ENCODE peak calls at places on chromosomes 12 and 14, in eight cellular contexts. I is NCI-H345; S is adipocyte; Q is NCI-H1436; P is KG1; D is glutamatergic neuron; C is stimulated activated naive CD4-positive, alpha-beta T cell; Y is HFFc6. T is an unnamed sample.

GRCh38 chr12:66154776-66155175 is 15.0 kb downstream of the TMBIM4 start:
- DNase-seq in I (no peak), S (no peak), Q (no peak), P (no peak), D (no peak), C (no peak), Y (no peak), T (no peak)

GRCh38 chr14:79161576-79161975 is 991.4 kb downstream of the NRXN3 start:
- DNase-seq in I (no peak), S (peak; percentile 1), Q (no peak), P (no peak), D (no peak), C (no peak), Y (no peak), T (no peak)

GRCh38 chr14:68148276-68148675 is 328.7 kb downstream of the RAD51B start:
- DNase-seq in I (no peak), S (no peak), Q (no peak), P (no peak), D (no peak), C (no peak), Y (peak; percentile 40), T (no peak)

GRCh38 chr12:120367252-120367923 is 1.6 kb downstream of the MSI1 start:
- DNase-seq in I (peak; percentile 18), S (peak; percentile 39), Q (peak; percentile 19), P (no peak), D (peak; percentile 70), C (no peak), Y (no peak), T (no peak)

GRCh38 chr12:28870839-28871440 is 278.1 kb upstream of the FAR2 start:
- DNase-seq in I (no peak), S (no peak), Q (no peak), P (no peak), D (no peak), C (no peak), Y (no peak), T (no peak)

GRCh38 chr12:124808276-124808675 is 55.4 kb downstream of the SCARB1 start:
- DNase-seq in I (no peak), S (no peak), Q (no peak), P (no peak), D (no peak), C (no peak), Y (no peak), T (no peak)

GRCh38 chr14:58638231-58639205 is 756 bp downstream of the DACT1 start:
- DNase-seq in I (peak; percentile 29), S (peak; percentile 77), Q (no peak), P (no peak), D (peak; percentile 43), C (no peak), Y (peak; percentile 7), T (peak; percentile 84)

GRCh38 chr12:130351331-130351730 is 13.6 kb downstream of the PIWIL1 start:
- DNase-seq in I (no peak), S (no peak), Q (no peak), P (no peak), D (no peak), C (no peak), Y (no peak), T (no peak)

GRCh38 chr14:94088516-94088915 is 7.4 kb downstream of the IFI27L1 start:
- DNase-seq in I (no peak), S (no peak), Q (no peak), P (no peak), D (no peak), C (no peak), Y (peak; percentile 71), T (no peak)